ENCODE peak calls at places on chromosomes 5 and 9, in seven cellular contexts. One of them, this sample, is unnamed.

GRCh38 chr5:179118756-179119414 is 58.7 kb downstream of the ZNF354C start:
- DNase-seq in foreskin fibroblast: no peak
- DNase-seq in stimulated activated CD4-positive, alpha-beta T cell treated with anti-CD3 and anti-CD28 coated beads, Interleukin-1b, Interleukin-23, amount 100 ng/mL, for 1 hour: no peak
- DNase-seq in GM23248: no peak
- DNase-seq in transverse colon: no peak
- DNase-seq in cardiac fibroblast: no peak
- DNase-seq in stomach: no peak
- DNase-seq in this sample: no peak

GRCh38 chr5:148090780-148091221 is 27.0 kb downstream of the SPINK5 start:
- DNase-seq in transverse colon: no peak
- DNase-seq in stimulated activated CD4-positive, alpha-beta T cell treated with anti-CD3 and anti-CD28 coated beads, Interleukin-1b, Interleukin-23, amount 100 ng/mL, for 1 hour: no peak
- DNase-seq in GM23248: no peak
- DNase-seq in foreskin fibroblast: no peak
- DNase-seq in stomach: no peak
- DNase-seq in cardiac fibroblast: no peak
- DNase-seq in this sample: no peak

GRCh38 chr9:102950341-102950740 is 44.8 kb upstream of the CYLC2 start:
- DNase-seq in stomach: no peak
- DNase-seq in stimulated activated CD4-positive, alpha-beta T cell treated with anti-CD3 and anti-CD28 coated beads, Interleukin-1b, Interleukin-23, amount 100 ng/mL, for 1 hour: no peak
- DNase-seq in foreskin fibroblast: no peak
- DNase-seq in cardiac fibroblast: no peak
- DNase-seq in GM23248: no peak
- DNase-seq in transverse colon: no peak
- DNase-seq in this sample: no peak

GRCh38 chr9:138080979-138081378 is 203.4 kb downstream of the CACNA1B start:
- DNase-seq in transverse colon: no peak
- DNase-seq in foreskin fibroblast: no peak
- DNase-seq in GM23248: no peak
- DNase-seq in stimulated activated CD4-positive, alpha-beta T cell treated with anti-CD3 and anti-CD28 coated beads, Interleukin-1b, Interleukin-23, amount 100 ng/mL, for 1 hour: no peak
- DNase-seq in cardiac fibroblast: no peak
- DNase-seq in stomach: peak
- DNase-seq in this sample: no peak

GRCh38 chr9:76218868-76219462 is 175.3 kb downstream of the RFK start:
- DNase-seq in GM23248: no peak
- DNase-seq in foreskin fibroblast: no peak
- DNase-seq in transverse colon: no peak
- DNase-seq in cardiac fibroblast: no peak
- DNase-seq in stomach: no peak
- DNase-seq in stimulated activated CD4-positive, alpha-beta T cell treated with anti-CD3 and anti-CD28 coated beads, Interleukin-1b, Interleukin-23, amount 100 ng/mL, for 1 hour: no peak
- DNase-seq in this sample: no peak

GRCh38 chr9:120862452-120862851 is 14.5 kb downstream of the PHF19 start:
- DNase-seq in cardiac fibroblast: no peak
- DNase-seq in stimulated activated CD4-positive, alpha-beta T cell treated with anti-CD3 and anti-CD28 coated beads, Interleukin-1b, Interleukin-23, amount 100 ng/mL, for 1 hour: no peak
- DNase-seq in transverse colon: no peak
- DNase-seq in foreskin fibroblast: no peak
- DNase-seq in GM23248: no peak
- DNase-seq in stomach: no peak
- DNase-seq in this sample: no peak

GRCh38 chr5:160105686-160106085 is 13.6 kb downstream of the PWWP2A start:
- DNase-seq in foreskin fibroblast: peak
- DNase-seq in GM23248: peak
- DNase-seq in stomach: no peak
- DNase-seq in transverse colon: no peak
- DNase-seq in stimulated activated CD4-positive, alpha-beta T cell treated with anti-CD3 and anti-CD28 coated beads, Interleukin-1b, Interleukin-23, amount 100 ng/mL, for 1 hour: no peak
- DNase-seq in cardiac fibroblast: peak
- DNase-seq in this sample: no peak

GRCh38 chr9:71120439-71121247 is 778 bp downstream of the TRPM3 start:
- DNase-seq in foreskin fibroblast: no peak
- DNase-seq in stimulated activated CD4-positive, alpha-beta T cell treated with anti-CD3 and anti-CD28 coated beads, Interleukin-1b, Interleukin-23, amount 100 ng/mL, for 1 hour: no peak
- DNase-seq in cardiac fibroblast: no peak
- DNase-seq in stomach: no peak
- DNase-seq in transverse colon: no peak
- DNase-seq in GM23248: no peak
- DNase-seq in this sample: no peak

GRCh38 chr5:17910318-17910717 is 276.1 kb downstream of the TAF11L14 start:
- DNase-seq in stimulated activated CD4-positive, alpha-beta T cell treated with anti-CD3 and anti-CD28 coated beads, Interleukin-1b, Interleukin-23, amount 100 ng/mL, for 1 hour: no peak
- DNase-seq in foreskin fibroblast: no peak
- DNase-seq in transverse colon: no peak
- DNase-seq in cardiac fibroblast: no peak
- DNase-seq in GM23248: peak
- DNase-seq in stomach: no peak
- DNase-seq in this sample: peak

GRCh38 chr5:8376478-8376877 is 507.5 kb downstream of the MTRR start:
- DNase-seq in stomach: no peak
- DNase-seq in GM23248: no peak
- DNase-seq in transverse colon: no peak
- DNase-seq in foreskin fibroblast: no peak
- DNase-seq in stimulated activated CD4-positive, alpha-beta T cell treated with anti-CD3 and anti-CD28 coated beads, Interleukin-1b, Interleukin-23, amount 100 ng/mL, for 1 hour: no peak
- DNase-seq in cardiac fibroblast: no peak
- DNase-seq in this sample: no peak

GRCh38 chr5:149114403-149115312 is 26.6 kb upstream of the ABLIM3 start:
- DNase-seq in stomach: peak
- DNase-seq in stimulated activated CD4-positive, alpha-beta T cell treated with anti-CD3 and anti-CD28 coated beads, Interleukin-1b, Interleukin-23, amount 100 ng/mL, for 1 hour: no peak
- DNase-seq in foreskin fibroblast: peak
- DNase-seq in GM23248: peak
- DNase-seq in transverse colon: peak
- DNase-seq in cardiac fibroblast: peak
- DNase-seq in this sample: peak

GRCh38 chr9:83167126-83167525 is 104.2 kb upstream of the RASEF start:
- DNase-seq in foreskin fibroblast: no peak
- DNase-seq in cardiac fibroblast: no peak
- DNase-seq in GM23248: no peak
- DNase-seq in transverse colon: no peak
- DNase-seq in stomach: no peak
- DNase-seq in stimulated activated CD4-positive, alpha-beta T cell treated with anti-CD3 and anti-CD28 coated beads, Interleukin-1b, Interleukin-23, amount 100 ng/mL, for 1 hour: no peak
- DNase-seq in this sample: no peak

GRCh38 chr5:68033961-68034581 is 181.5 kb upstream of the PIK3R1 start:
- DNase-seq in GM23248: peak
- DNase-seq in stimulated activated CD4-positive, alpha-beta T cell treated with anti-CD3 and anti-CD28 coated beads, Interleukin-1b, Interleukin-23, amount 100 ng/mL, for 1 hour: no peak
- DNase-seq in cardiac fibroblast: peak
- DNase-seq in stomach: peak
- DNase-seq in transverse colon: peak
- DNase-seq in foreskin fibroblast: peak
- DNase-seq in this sample: no peak

GRCh38 chr5:168088415-168089165 is 202.9 kb upstream of the WWC1 start:
- DNase-seq in foreskin fibroblast: peak
- DNase-seq in cardiac fibroblast: no peak
- DNase-seq in GM23248: no peak
- DNase-seq in stimulated activated CD4-positive, alpha-beta T cell treated with anti-CD3 and anti-CD28 coated beads, Interleukin-1b, Interleukin-23, amount 100 ng/mL, for 1 hour: no peak
- DNase-seq in stomach: no peak
- DNase-seq in transverse colon: no peak
- DNase-seq in this sample: no peak

GRCh38 chr5:33984178-33984577 is 315 bp downstream of the SLC45A2 start:
- DNase-seq in GM23248: no peak
- DNase-seq in stimulated activated CD4-positive, alpha-beta T cell treated with anti-CD3 and anti-CD28 coated beads, Interleukin-1b, Interleukin-23, amount 100 ng/mL, for 1 hour: no peak
- DNase-seq in cardiac fibroblast: no peak
- DNase-seq in stomach: no peak
- DNase-seq in foreskin fibroblast: no peak
- DNase-seq in transverse colon: no peak
- DNase-seq in this sample: no peak

GRCh38 chr9:124420991-124421543 is 5.8 kb upstream of the PSMB7 start:
- DNase-seq in stomach: no peak
- DNase-seq in cardiac fibroblast: peak
- DNase-seq in stimulated activated CD4-positive, alpha-beta T cell treated with anti-CD3 and anti-CD28 coated beads, Interleukin-1b, Interleukin-23, amount 100 ng/mL, for 1 hour: no peak
- DNase-seq in foreskin fibroblast: no peak
- DNase-seq in GM23248: peak
- DNase-seq in transverse colon: no peak
- DNase-seq in this sample: no peak

GRCh38 chr9:7086389-7086788 is 328.6 kb downstream of the KDM4C start:
- DNase-seq in GM23248: no peak
- DNase-seq in stimulated activated CD4-positive, alpha-beta T cell treated with anti-CD3 and anti-CD28 coated beads, Interleukin-1b, Interleukin-23, amount 100 ng/mL, for 1 hour: no peak
- DNase-seq in transverse colon: peak
- DNase-seq in foreskin fibroblast: no peak
- DNase-seq in stomach: no peak
- DNase-seq in cardiac fibroblast: no peak
- DNase-seq in this sample: no peak

GRCh38 chr5:113089653-113090335 is 113.2 kb downstream of the DCP2 start:
- DNase-seq in cardiac fibroblast: peak
- DNase-seq in GM23248: peak
- DNase-seq in stomach: no peak
- DNase-seq in transverse colon: no peak
- DNase-seq in stimulated activated CD4-positive, alpha-beta T cell treated with anti-CD3 and anti-CD28 coated beads, Interleukin-1b, Interleukin-23, amount 100 ng/mL, for 1 hour: no peak
- DNase-seq in foreskin fibroblast: peak
- DNase-seq in this sample: no peak

GRCh38 chr9:137461316-137461662 is 2.2 kb upstream of the NSMF start:
- DNase-seq in GM23248: no peak
- DNase-seq in transverse colon: no peak
- DNase-seq in stimulated activated CD4-positive, alpha-beta T cell treated with anti-CD3 and anti-CD28 coated beads, Interleukin-1b, Interleukin-23, amount 100 ng/mL, for 1 hour: no peak
- DNase-seq in cardiac fibroblast: no peak
- DNase-seq in stomach: no peak
- DNase-seq in foreskin fibroblast: no peak
- DNase-seq in this sample: no peak

GRCh38 chr5:133287500-133287899 is 235.7 kb downstream of the HSPA4 start:
- DNase-seq in GM23248: peak
- DNase-seq in cardiac fibroblast: peak
- DNase-seq in foreskin fibroblast: peak
- DNase-seq in transverse colon: peak
- DNase-seq in stomach: peak
- DNase-seq in stimulated activated CD4-positive, alpha-beta T cell treated with anti-CD3 and anti-CD28 coated beads, Interleukin-1b, Interleukin-23, amount 100 ng/mL, for 1 hour: no peak
- DNase-seq in this sample: no peak

GRCh38 chr5:160444407-160444806 is 22.8 kb downstream of the PTTG1 start:
- DNase-seq in transverse colon: no peak
- DNase-seq in stomach: no peak
- DNase-seq in foreskin fibroblast: no peak
- DNase-seq in cardiac fibroblast: no peak
- DNase-seq in GM23248: no peak
- DNase-seq in stimulated activated CD4-positive, alpha-beta T cell treated with anti-CD3 and anti-CD28 coated beads, Interleukin-1b, Interleukin-23, amount 100 ng/mL, for 1 hour: no peak
- DNase-seq in this sample: no peak

GRCh38 chr5:15823413-15823812 is 323.4 kb downstream of the FBXL7 start:
- DNase-seq in GM23248: peak
- DNase-seq in stimulated activated CD4-positive, alpha-beta T cell treated with anti-CD3 and anti-CD28 coated beads, Interleukin-1b, Interleukin-23, amount 100 ng/mL, for 1 hour: no peak
- DNase-seq in cardiac fibroblast: no peak
- DNase-seq in transverse colon: no peak
- DNase-seq in foreskin fibroblast: peak
- DNase-seq in stomach: no peak
- DNase-seq in this sample: no peak

GRCh38 chr9:81244631-81245030 is 444.7 kb downstream of the TLE1 start:
- DNase-seq in stimulated activated CD4-positive, alpha-beta T cell treated with anti-CD3 and anti-CD28 coated beads, Interleukin-1b, Interleukin-23, amount 100 ng/mL, for 1 hour: no peak
- DNase-seq in transverse colon: no peak
- DNase-seq in stomach: no peak
- DNase-seq in cardiac fibroblast: no peak
- DNase-seq in foreskin fibroblast: peak
- DNase-seq in GM23248: peak
- DNase-seq in this sample: no peak